ENCODE peak calls at places on chromosomes 2 and 18, in ten cellular contexts. V is tibial artery; O is lower lobe of right lung; H is fibroblast of lung; K is endothelial cell of umbilical vein; L is bronchial epithelial cell; B is hepatocyte; C is body of pancreas; A is CD8-positive, alpha-beta T cell; T is BE2C. P is an unnamed sample.

GRCh38 chr2:17313261-17313660 is 205.0 kb downstream of the RAD51AP2 start:
- DNase-seq in V (no peak), O (no peak), H (no peak), K (no peak), L (no peak), B (no peak), C (no peak), A (no peak), T (no peak), P (no peak)

GRCh38 chr2:172861632-172862031 is 126.0 kb downstream of the RAPGEF4 start:
- DNase-seq in V (no peak), O (no peak), H (no peak), K (no peak), L (no peak), B (no peak), C (no peak), A (no peak), T (no peak), P (no peak)

GRCh38 chr2:88133875-88134274 is 6.0 kb upstream of the FABP1 start:
- DNase-seq in V (no peak), O (no peak), H (no peak), K (no peak), L (no peak), B (no peak), C (no peak), A (no peak), T (no peak), P (no peak)

GRCh38 chr2:176156959-176157498 is at the start of gene HOXD3:
- DNase-seq in V (no peak), O (no peak), H (no peak), K (peak; percentile 25), L (no peak), B (no peak), C (no peak), A (no peak), T (no peak), P (no peak)

GRCh38 chr2:160392201-160392600 is 101.4 kb downstream of the RBMS1 start:
- DNase-seq in V (no peak), O (no peak), H (peak; percentile 72), K (peak; percentile 36), L (no peak), B (no peak), C (no peak), A (no peak), T (no peak), P (no peak)

GRCh38 chr2:65431417-65432226 is 777 bp downstream of the SPRED2 start:
- DNase-seq in V (peak; percentile 60), O (peak; percentile 65), H (peak; percentile 43), K (peak; percentile 25), L (no peak), B (peak; percentile 68), C (peak; percentile 58), A (no peak), T (peak; percentile 28), P (peak; percentile 55)

GRCh38 chr2:99880148-99880983 is 262.0 kb downstream of the AFF3 start:
- DNase-seq in V (no peak), O (no peak), H (peak; percentile 82), K (peak; percentile 93), L (peak; percentile 63), B (no peak), C (no peak), A (no peak), T (no peak), P (no peak)

GRCh38 chr2:241312082-241312481 is 3.4 kb downstream of the HDLBP start:
- DNase-seq in V (no peak), O (no peak), H (no peak), K (no peak), L (peak; percentile 92), B (no peak), C (no peak), A (no peak), T (no peak), P (no peak)

GRCh38 chr18:37484893-37485834 is 80.4 kb downstream of the CELF4 start:
- DNase-seq in V (no peak), O (no peak), H (peak; percentile 4), K (no peak), L (peak; percentile 35), B (peak; percentile 83), C (peak; percentile 22), A (no peak), T (no peak), P (no peak)

GRCh38 chr18:8966819-8967218 is 135.7 kb upstream of the NDUFV2 start:
- DNase-seq in V (no peak), O (no peak), H (no peak), K (no peak), L (no peak), B (no peak), C (no peak), A (no peak), T (no peak), P (no peak)

GRCh38 chr2:155368934-155369333 is 670.4 kb downstream of the KCNJ3 start:
- DNase-seq in V (no peak), O (no peak), H (peak; percentile 9), K (peak; percentile 24), L (peak; percentile 34), B (peak; percentile 24), C (no peak), A (no peak), T (no peak), P (no peak)

GRCh38 chr2:60992985-60993392 is 24.5 kb upstream of the PEX13 start:
- DNase-seq in V (no peak), O (no peak), H (no peak), K (no peak), L (no peak), B (no peak), C (peak; percentile 50), A (no peak), T (no peak), P (no peak)

GRCh38 chr2:111704246-111704645 is 179.7 kb downstream of the ANAPC1 start:
- DNase-seq in V (no peak), O (no peak), H (peak; percentile 58), K (no peak), L (peak; percentile 80), B (peak; percentile 40), C (no peak), A (no peak), T (no peak), P (no peak)

GRCh38 chr18:48848641-48849143 is 102.1 kb downstream of the SMAD7 start:
- DNase-seq in V (no peak), O (no peak), H (no peak), K (peak; percentile 93), L (peak; percentile 95), B (no peak), C (no peak), A (no peak), T (no peak), P (no peak)

GRCh38 chr18:59763541-59764136 is 66.4 kb upstream of the CCBE1 start:
- DNase-seq in V (no peak), O (no peak), H (peak; percentile 48), K (no peak), L (no peak), B (no peak), C (no peak), A (no peak), T (no peak), P (no peak)

GRCh38 chr2:40914648-40915047 is 462.8 kb upstream of the SLC8A1 start:
- DNase-seq in V (no peak), O (no peak), H (no peak), K (no peak), L (no peak), B (no peak), C (no peak), A (no peak), T (no peak), P (no peak)

DNA sequence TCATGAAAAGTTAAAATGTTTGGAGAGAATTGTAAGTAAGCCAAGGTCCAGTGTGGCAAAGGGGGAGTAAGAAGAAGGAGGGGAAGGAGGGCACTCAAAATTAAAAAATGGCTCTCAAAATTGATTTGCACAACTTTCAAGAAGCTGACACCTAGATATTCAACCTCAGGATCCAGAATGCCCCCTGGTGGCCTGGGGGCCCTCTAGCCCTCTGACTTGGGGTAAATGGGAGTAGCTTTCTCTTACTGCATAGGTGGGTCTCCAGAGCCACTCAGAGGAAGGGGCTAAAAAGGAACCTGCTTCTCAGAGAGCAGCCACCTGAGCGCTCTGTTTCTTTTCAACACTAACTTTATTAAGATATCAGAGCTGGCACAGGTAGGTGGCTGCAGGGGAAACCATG is 968.5 kb downstream of the BCL11A start:
- DNase-seq in V (no peak), O (no peak), H (no peak), K (no peak), L (peak; percentile 1), B (peak; percentile 14), C (no peak), A (no peak), T (peak; percentile 6), P (no peak)
- TF ChIP-seq CTCF in V (no peak), O (no peak), H (no peak), K (no peak), L (peak; percentile 33), B (peak; percentile 15), C (no peak), A (no peak), T (peak; percentile 30), P (no peak)

DNA sequence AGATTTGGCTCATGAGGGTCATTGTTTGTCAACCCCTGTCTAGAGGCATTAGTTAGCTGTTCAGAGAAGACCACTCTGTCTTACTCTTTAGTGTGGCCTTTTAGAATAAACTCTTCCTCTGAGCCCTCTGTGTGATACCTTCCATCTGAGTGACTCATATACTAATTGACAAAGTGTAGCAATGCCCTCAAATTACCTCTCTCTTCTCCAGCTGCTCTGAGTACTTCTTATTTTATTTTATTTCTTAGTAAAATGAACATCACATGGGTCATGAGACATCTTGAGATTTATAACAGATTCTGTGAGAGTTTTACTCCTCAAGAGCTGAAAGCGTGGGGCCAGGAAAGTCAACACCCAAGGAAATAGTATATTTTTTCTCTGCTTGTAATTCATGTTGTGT is 67.4 kb downstream of the KCTD18 start:
- DNase-seq in V (no peak), O (no peak), H (peak; percentile 82), K (no peak), L (no peak), B (no peak), C (no peak), A (no peak), T (no peak), P (no peak)
- H3K36me3 ChIP-seq in V (peaks cover 9% of the 10 kb centered on the region), O (peaks cover 30% of the 10 kb centered on the region), H (peaks cover 3% of the 10 kb centered on the region), K (peaks cover 2% of the 10 kb centered on the region), L (peaks cover 15% of the 10 kb centered on the region), B (no peaks in the 10 kb centered on the region), C (no peaks in the 10 kb centered on the region), A (no peaks in the 10 kb centered on the region), T (peaks cover 38% of the 10 kb centered on the region), P (no peaks in the 10 kb centered on the region)

GRCh38 chr18:62521588-62521987 is 1.2 kb upstream of the ZCCHC2 start:
- DNase-seq in V (no peak), O (no peak), H (peak; percentile 32), K (no peak), L (no peak), B (no peak), C (no peak), A (no peak), T (no peak), P (no peak)
- H3K4me3 ChIP-seq in V (peak overlapping the region; percentile 98), O (peak overlapping the region; percentile 92), H (peak overlapping the region; percentile 84), K (peak overlapping the region; percentile 96), L (peak overlapping the region; percentile 93), B (peak overlapping the region; percentile 56), C (peak overlapping the region; percentile 82), A (no peak overlapping the region), T (no peak overlapping the region), P (peak overlapping the region; percentile 79)

DNA sequence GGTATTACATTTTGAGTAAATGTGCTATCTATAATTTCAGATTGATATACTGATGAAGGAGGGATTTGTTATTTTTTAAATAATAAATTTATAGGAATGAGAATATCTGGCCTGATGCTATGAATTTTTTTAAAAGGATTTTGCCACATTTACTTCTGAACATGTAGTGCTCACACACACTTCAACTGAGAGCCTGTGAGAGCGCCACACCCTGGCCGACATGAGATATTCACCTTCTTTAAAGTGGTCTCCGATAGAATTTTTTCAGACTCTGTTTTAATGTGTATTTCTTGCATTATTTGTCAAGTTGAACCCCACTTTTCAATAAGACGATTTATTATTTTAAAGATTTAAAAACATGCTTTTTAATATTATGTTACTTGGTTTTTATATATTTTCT is 813.3 kb downstream of the DCC start:
- DNase-seq in V (no peak), O (no peak), H (no peak), K (no peak), L (no peak), B (peak; percentile 16), C (no peak), A (no peak), T (peak; percentile 2), P (no peak)
- TF ChIP-seq CTCF in V (no peak), O (peak; percentile 26), H (no peak), K (no peak), L (no peak), B (peak; percentile 49), C (no peak), A (no peak), T (peak; percentile 6), P (no peak)

P was measured in breast epithelium.